ENCODE peak calls at places on chromosome 6, in seven cellular contexts. N, D, W, Z, B, H and G are unnamed samples.

GRCh38 chr6:22247916-22248482 is 48.8 kb downstream of the PRL start:
- DNase-seq in N (no peak), Z (no peak), W (no peak), D (no peak), H (no peak), B (no peak), G (no peak)

GRCh38 chr6:112413805-112414204 is 66.7 kb downstream of the RFPL4B start:
- DNase-seq in H (no peak), Z (no peak), W (no peak), B (peak), N (no peak), D (no peak), G (peak)

GRCh38 chr6:37137201-37137880 is 32.6 kb upstream of the PIM1 start:
- DNase-seq in Z (no peak), B (peak), N (peak), D (peak), W (no peak), H (no peak), G (peak)

GRCh38 chr6:110173506-110174132 is 5.9 kb downstream of the WASF1 start:
- DNase-seq in B (no peak), H (no peak), Z (no peak), D (peak), N (no peak), W (no peak), G (no peak)

GRCh38 chr6:125732398-125732797 is 17.0 kb upstream of the HEY2 start:
- DNase-seq in B (no peak), N (no peak), Z (no peak), H (peak), W (no peak), D (no peak), G (no peak)

GRCh38 chr6:13229205-13230085 is 98.9 kb downstream of the TBC1D7 start:
- DNase-seq in W (no peak), N (no peak), D (no peak), H (peak), Z (no peak), B (no peak), G (peak)

GRCh38 chr6:140571139-140571538 is 1196.7 kb upstream of the CITED2 start:
- DNase-seq in W (no peak), D (peak), B (no peak), Z (no peak), H (no peak), N (no peak), G (no peak)

GRCh38 chr6:1499798-1500197 is 109.9 kb upstream of the FOXC1 start:
- DNase-seq in H (no peak), B (no peak), Z (no peak), N (no peak), W (no peak), D (no peak), G (no peak)

GRCh38 chr6:42417641-42418112 is 34.0 kb downstream of the TRERF1 start:
- DNase-seq in Z (no peak), B (no peak), W (no peak), D (no peak), N (no peak), H (no peak), G (no peak)

GRCh38 chr6:97294451-97294850 is 11.4 kb upstream of the MMS22L start:
- DNase-seq in Z (no peak), D (peak), B (no peak), N (peak), H (no peak), W (no peak), G (peak)

GRCh38 chr6:87029711-87030314 is 65.1 kb downstream of the CGA start:
- DNase-seq in Z (no peak), H (peak), B (no peak), W (no peak), D (peak), N (peak), G (peak)

GRCh38 chr6:75458895-75459294 is 34.7 kb downstream of the FILIP1 start:
- DNase-seq in D (peak), B (no peak), Z (no peak), N (no peak), H (no peak), W (no peak), G (no peak)

GRCh38 chr6:159451051-159451450 is 242.0 kb downstream of the SOD2 start:
- DNase-seq in H (no peak), W (no peak), N (no peak), B (no peak), D (peak), Z (no peak), G (peak)

GRCh38 chr6:80132942-80133517 is 26.6 kb downstream of the BCKDHB start:
- DNase-seq in B (no peak), Z (peak), N (peak), H (peak), D (peak), W (peak), G (peak)

GRCh38 chr6:118656822-118657451 is 5.5 kb upstream of the CEP85L start:
- DNase-seq in B (no peak), N (no peak), D (no peak), H (no peak), Z (no peak), W (no peak), G (no peak)

GRCh38 chr6:166351715-166352285 is 9.5 kb upstream of the SFT2D1 start:
- DNase-seq in B (peak), Z (no peak), H (no peak), N (no peak), W (no peak), D (no peak), G (peak)

GRCh38 chr6:93300661-93301060 is 118.7 kb downstream of the EPHA7 start:
- DNase-seq in Z (no peak), W (no peak), D (no peak), B (no peak), N (no peak), H (no peak), G (no peak)

GRCh38 chr6:45721665-45722064 is 294.0 kb downstream of the CLIC5 start:
- DNase-seq in W (no peak), N (no peak), B (no peak), H (no peak), Z (no peak), D (no peak), G (no peak)

GRCh38 chr6:2749972-2750600 is 636 bp downstream of the MYLK4 start:
- DNase-seq in B (peak), W (peak), H (peak), Z (peak), N (peak), D (peak), G (peak)

GRCh38 chr6:44452725-44453124 is 65.2 kb downstream of the CDC5L start:
- DNase-seq in W (no peak), D (peak), H (no peak), B (no peak), Z (no peak), N (peak), G (peak)

GRCh38 chr6:91487729-91488392 is 901.0 kb upstream of the MAP3K7 start:
- DNase-seq in H (no peak), W (no peak), Z (no peak), B (no peak), D (no peak), N (no peak), G (no peak)

GRCh38 chr6:170031684-170032121 is 259.2 kb downstream of the DLL1 start:
- DNase-seq in H (no peak), W (peak), D (no peak), B (peak), Z (peak), N (no peak), G (no peak)

GRCh38 chr6:39934060-39934757 is at the start of gene MOCS1:
- DNase-seq in H (peak), Z (peak), W (peak), B (peak), N (peak), D (peak), G (peak)

GRCh38 chr6:55569638-55570037 is 9.4 kb downstream of the HMGCLL1 start:
- DNase-seq in H (no peak), N (no peak), B (no peak), Z (no peak), W (no peak), D (no peak), G (no peak)

GRCh38 chr6:79066828-79067227 is 11.2 kb downstream of the PHIP start:
- DNase-seq in W (no peak), D (no peak), B (no peak), N (no peak), H (no peak), Z (no peak), G (no peak)